ENCODE peak calls at places on chromosomes 1 and 21, in nine cellular contexts. F is A172, E is NCI-H1694, C is ovary, X is fibroblast of lung, Y is fibroblast of the conjunctiva, O is GM23338, G is T47D, T is fibroblast of gingiva. J is an unnamed sample.

GRCh38 chr1:94607398-94607797 is 65.8 kb upstream of the F3 start:
- DNase-seq in C (no peak), F (no peak), E (no peak), T (no peak), G (no peak), O (no peak), Y (no peak), X (no peak), J (no peak)

GRCh38 chr1:33602271-33602670 is 129.8 kb downstream of the ZSCAN20 start:
- DNase-seq in T (no peak), C (no peak), G (no peak), O (no peak), Y (no peak), X (no peak), F (no peak), E (no peak), J (no peak)

GRCh38 chr1:72435025-72435424 is 152.7 kb upstream of the NEGR1 start:
- DNase-seq in G (no peak), Y (no peak), O (no peak), C (no peak), T (no peak), F (no peak), X (peak), E (peak), J (peak)

GRCh38 chr21:28537371-28538079 is 455.2 kb downstream of the LTN1 start:
- DNase-seq in X (peak), G (no peak), T (peak), O (no peak), E (no peak), Y (no peak), C (no peak), F (peak), J (no peak)

GRCh38 chr1:204377800-204378608 is 18.3 kb upstream of the PLEKHA6 start:
- DNase-seq in E (no peak), T (no peak), F (peak), X (peak), G (peak), Y (no peak), O (peak), C (no peak), J (no peak)

GRCh38 chr1:109814223-109814622 is 50.5 kb upstream of the EPS8L3 start:
- DNase-seq in Y (no peak), C (no peak), X (no peak), O (no peak), E (peak), G (no peak), F (no peak), T (no peak), J (no peak)

GRCh38 chr1:28815533-28815932 is 3.6 kb downstream of the OPRD1 start:
- DNase-seq in O (peak), Y (no peak), X (no peak), T (no peak), C (no peak), G (no peak), E (no peak), F (no peak), J (peak)

GRCh38 chr21:35575280-35575915 is 484.9 kb downstream of the SETD4 start:
- DNase-seq in C (no peak), E (no peak), T (peak), G (no peak), F (peak), X (peak), O (no peak), Y (no peak), J (no peak)

GRCh38 chr1:72051538-72051937 is 230.8 kb downstream of the NEGR1 start:
- DNase-seq in C (no peak), O (no peak), X (peak), Y (no peak), E (no peak), F (peak), G (no peak), T (no peak), J (peak)

GRCh38 chr1:108533351-108534083 is 26.4 kb upstream of the EEIG2 start:
- DNase-seq in F (no peak), Y (no peak), T (no peak), O (peak), X (no peak), E (no peak), G (peak), C (no peak), J (no peak)

GRCh38 chr1:88736633-88737248 is 52.7 kb downstream of the PKN2 start:
- DNase-seq in Y (peak), E (no peak), G (peak), O (peak), C (no peak), F (peak), X (peak), T (peak), J (peak)

GRCh38 chr1:61120998-61121397 is 38.6 kb downstream of the NFIA start:
- DNase-seq in X (no peak), E (no peak), C (no peak), Y (peak), F (no peak), T (peak), G (no peak), O (no peak), J (no peak)

GRCh38 chr1:75969550-75969949 is 37.3 kb upstream of the ASB17 start:
- DNase-seq in Y (no peak), G (no peak), T (peak), E (no peak), F (no peak), C (no peak), X (no peak), O (no peak), J (no peak)

GRCh38 chr1:166971252-166971651 is 4.1 kb downstream of the ILDR2 start:
- DNase-seq in O (no peak), G (no peak), T (no peak), E (no peak), F (no peak), X (no peak), C (no peak), Y (no peak), J (no peak)

GRCh38 chr1:39615086-39615662 is 24.3 kb downstream of the HEYL start:
- DNase-seq in G (no peak), X (no peak), T (no peak), F (no peak), Y (no peak), E (no peak), O (peak), C (no peak), J (no peak)

GRCh38 chr1:164802573-164803282 is 243.7 kb downstream of the PBX1 start:
- DNase-seq in Y (no peak), G (no peak), T (no peak), O (no peak), C (no peak), E (no peak), F (no peak), X (no peak), J (no peak)

GRCh38 chr1:245437401-245437800 is 282.6 kb downstream of the KIF26B start:
- DNase-seq in T (no peak), F (no peak), G (no peak), Y (no peak), C (no peak), O (no peak), E (no peak), X (no peak), J (no peak)

GRCh38 chr1:5993553-5994510 is 1.6 kb upstream of the NPHP4 start:
- DNase-seq in E (no peak), T (no peak), O (peak), X (no peak), G (no peak), C (no peak), Y (no peak), F (no peak), J (no peak)

GRCh38 chr1:88731475-88731874 is 47.4 kb downstream of the PKN2 start:
- DNase-seq in F (peak), T (peak), E (peak), G (peak), Y (peak), C (peak), O (no peak), X (peak), J (peak)

GRCh38 chr1:75791022-75791421 is 5.0 kb downstream of the RABGGTB start:
- DNase-seq in F (peak), E (no peak), X (peak), C (no peak), G (no peak), T (peak), O (no peak), Y (no peak), J (no peak)

GRCh38 chr21:45164838-45165237 is 90.5 kb downstream of the ADARB1 start:
- DNase-seq in O (no peak), C (no peak), Y (no peak), G (no peak), X (no peak), T (no peak), E (no peak), F (no peak), J (no peak)

GRCh38 chr21:45129231-45129923 is 55.0 kb downstream of the ADARB1 start:
- DNase-seq in X (peak), G (no peak), C (peak), E (no peak), T (no peak), Y (no peak), O (no peak), F (peak), J (no peak)

GRCh38 chr1:203302461-203302860 is 2.9 kb upstream of the BTG2 start:
- DNase-seq in E (no peak), F (no peak), X (no peak), C (no peak), T (no peak), Y (no peak), G (no peak), O (no peak), J (no peak)

GRCh38 chr1:242842094-242842493 is 317.6 kb upstream of the PLD5 start:
- DNase-seq in G (no peak), X (no peak), C (no peak), T (no peak), Y (no peak), O (peak), E (no peak), F (no peak), J (no peak)

GRCh38 chr1:40023379-40023944 is 17.1 kb upstream of the CAP1 start:
- DNase-seq in Y (no peak), X (no peak), G (no peak), T (no peak), O (no peak), E (no peak), C (no peak), F (no peak), J (no peak)

GRCh38 chr1:65357291-65357960 is 48.1 kb downstream of the DNAJC6 start:
- DNase-seq in Y (no peak), G (no peak), O (no peak), F (no peak), E (no peak), X (no peak), T (peak), C (no peak), J (peak)

GRCh38 chr1:19037659-19038058 is 81.2 kb upstream of the IFFO2 start:
- DNase-seq in O (no peak), T (no peak), F (no peak), E (no peak), X (no peak), Y (no peak), C (no peak), G (no peak), J (no peak)

GRCh38 chr1:64826991-64827390 is 82.1 kb downstream of the RAVER2 start:
- DNase-seq in Y (no peak), O (no peak), F (no peak), C (no peak), E (no peak), G (no peak), X (peak), T (no peak), J (no peak)

GRCh38 chr1:203537806-203538464 is 44.0 kb downstream of the OPTC start:
- DNase-seq in C (no peak), G (no peak), X (peak), O (no peak), F (no peak), E (no peak), T (no peak), Y (no peak), J (no peak)

GRCh38 chr1:153220606-153221303 is 3.4 kb downstream of the PRR9 start:
- DNase-seq in C (peak), Y (no peak), O (no peak), X (no peak), G (no peak), T (no peak), F (no peak), E (no peak), J (peak)

J was measured in NCI-H446.